ENCODE peak calls at places on chromosomes 4 and X, in four cellular contexts. One of them, this sample, is unnamed.

GRCh38 chrX:77622672-77623071 is 163.3 kb downstream of the ATRX start:
- DNase-seq in breast epithelium: no peak
- DNase-seq in left ventricle myocardium inferior: no peak
- DNase-seq in left lung: no peak
- DNase-seq in this sample: no peak

GRCh38 chr4:110869114-110869513 is 246.2 kb upstream of the PITX2 start:
- DNase-seq in breast epithelium: no peak
- DNase-seq in left ventricle myocardium inferior: no peak
- DNase-seq in left lung: no peak
- DNase-seq in this sample: no peak

GRCh38 chrX:155951237-155951789 is 46.2 kb upstream of the IL9R start:
- DNase-seq in breast epithelium: no peak
- DNase-seq in left ventricle myocardium inferior: no peak
- DNase-seq in left lung: no peak
- DNase-seq in this sample: no peak

GRCh38 chrX:68440940-68441339 is 7.6 kb upstream of the OPHN1 start:
- DNase-seq in breast epithelium: peak; percentile 57
- DNase-seq in left ventricle myocardium inferior: peak; percentile 56
- DNase-seq in left lung: no peak
- DNase-seq in this sample: peak; percentile 47

GRCh38 chrX:46791927-46792825 is 33.3 kb upstream of the SLC9A7 start:
- DNase-seq in breast epithelium: no peak
- DNase-seq in left ventricle myocardium inferior: no peak
- DNase-seq in left lung: no peak
- DNase-seq in this sample: peak; percentile 67

GRCh38 chr4:2700031-2700430 is 56.1 kb downstream of the TNIP2 start:
- DNase-seq in breast epithelium: no peak
- DNase-seq in left ventricle myocardium inferior: no peak
- DNase-seq in left lung: no peak
- DNase-seq in this sample: no peak

GRCh38 chrX:134625315-134625718 is 33.0 kb downstream of the PLAC1 start:
- DNase-seq in breast epithelium: no peak
- DNase-seq in left ventricle myocardium inferior: no peak
- DNase-seq in left lung: no peak
- DNase-seq in this sample: no peak

GRCh38 chrX:71493111-71493613 is 39.7 kb upstream of the OGT start:
- DNase-seq in breast epithelium: no peak
- DNase-seq in left ventricle myocardium inferior: no peak
- DNase-seq in left lung: no peak
- DNase-seq in this sample: no peak

GRCh38 chrX:68917799-68918198 is 89.0 kb downstream of the EFNB1 start:
- DNase-seq in breast epithelium: no peak
- DNase-seq in left ventricle myocardium inferior: no peak
- DNase-seq in left lung: no peak
- DNase-seq in this sample: no peak

GRCh38 chr4:128159967-128160366 is 98.9 kb downstream of the LARP1B start:
- DNase-seq in breast epithelium: no peak
- DNase-seq in left ventricle myocardium inferior: no peak
- DNase-seq in left lung: no peak
- DNase-seq in this sample: peak; percentile 30

GRCh38 chr4:23747131-23747752 is 142.6 kb downstream of the PPARGC1A start:
- DNase-seq in breast epithelium: no peak
- DNase-seq in left ventricle myocardium inferior: no peak
- DNase-seq in left lung: no peak
- DNase-seq in this sample: no peak

GRCh38 chrX:72107320-72107719 is 24.4 kb downstream of the RTL5 start:
- DNase-seq in breast epithelium: no peak
- DNase-seq in left ventricle myocardium inferior: no peak
- DNase-seq in left lung: no peak
- DNase-seq in this sample: no peak

GRCh38 chr4:156217236-156217635 is 263.6 kb upstream of the CTSO start:
- DNase-seq in breast epithelium: no peak
- DNase-seq in left ventricle myocardium inferior: no peak
- DNase-seq in left lung: no peak
- DNase-seq in this sample: no peak

GRCh38 chrX:105870465-105870864 is 48.1 kb downstream of the NRK start:
- DNase-seq in breast epithelium: no peak
- DNase-seq in left ventricle myocardium inferior: no peak
- DNase-seq in left lung: no peak
- DNase-seq in this sample: no peak

GRCh38 chr4:181863846-181864245 is 379.4 kb upstream of the TENM3 start:
- DNase-seq in breast epithelium: no peak
- DNase-seq in left ventricle myocardium inferior: no peak
- DNase-seq in left lung: no peak
- DNase-seq in this sample: no peak

GRCh38 chr4:184688447-184688846 is 38.9 kb downstream of the PRIMPOL start:
- DNase-seq in breast epithelium: no peak
- DNase-seq in left ventricle myocardium inferior: no peak
- DNase-seq in left lung: no peak
- DNase-seq in this sample: peak; percentile 72

GRCh38 chrX:43718956-43719355 is 62.9 kb downstream of the MAOA start:
- DNase-seq in breast epithelium: no peak
- DNase-seq in left ventricle myocardium inferior: no peak
- DNase-seq in left lung: no peak
- DNase-seq in this sample: no peak

GRCh38 chr4:24560770-24561415 is 23.5 kb downstream of the DHX15 start:
- DNase-seq in breast epithelium: no peak
- DNase-seq in left ventricle myocardium inferior: no peak
- DNase-seq in left lung: no peak
- DNase-seq in this sample: peak; percentile 38

GRCh38 chr4:176187610-176188009 is 7.8 kb downstream of the SPATA4 start:
- DNase-seq in breast epithelium: no peak
- DNase-seq in left ventricle myocardium inferior: no peak
- DNase-seq in left lung: no peak
- DNase-seq in this sample: no peak

GRCh38 chr4:109998867-109999303 is 86.2 kb downstream of the EGF start:
- DNase-seq in breast epithelium: no peak
- DNase-seq in left ventricle myocardium inferior: no peak
- DNase-seq in left lung: no peak
- DNase-seq in this sample: peak; percentile 66

GRCh38 chr4:122017296-122017695 is 65.4 kb upstream of the TRPC3 start:
- DNase-seq in breast epithelium: no peak
- DNase-seq in left ventricle myocardium inferior: no peak
- DNase-seq in left lung: no peak
- DNase-seq in this sample: no peak

GRCh38 chrX:47358387-47359065 is 11.9 kb upstream of the ZNF157 start:
- DNase-seq in breast epithelium: no peak
- DNase-seq in left ventricle myocardium inferior: no peak
- DNase-seq in left lung: no peak
- DNase-seq in this sample: no peak

GRCh38 chr4:56197387-56197786 is 189.9 kb downstream of the AASDH start:
- DNase-seq in breast epithelium: no peak
- DNase-seq in left ventricle myocardium inferior: no peak
- DNase-seq in left lung: no peak
- DNase-seq in this sample: no peak

GRCh38 chr4:137664055-137664405 is 131.7 kb upstream of the PCDH18 start:
- DNase-seq in breast epithelium: no peak
- DNase-seq in left ventricle myocardium inferior: no peak
- DNase-seq in left lung: no peak
- DNase-seq in this sample: peak; percentile 97
- H3K4me3 ChIP-seq in breast epithelium: no peak overlapping the region
- H3K4me3 ChIP-seq in left ventricle myocardium inferior: no peak overlapping the region
- H3K4me3 ChIP-seq in left lung: no peak overlapping the region
- H3K4me3 ChIP-seq in this sample: no peak overlapping the region

GRCh38 chr4:132683957-132684356 is 465.1 kb upstream of the PCDH10 start:
- DNase-seq in breast epithelium: no peak
- DNase-seq in left ventricle myocardium inferior: no peak
- DNase-seq in left lung: peak; percentile 10
- DNase-seq in this sample: no peak
- TF ChIP-seq CTCF in breast epithelium: no peak
- TF ChIP-seq CTCF in left ventricle myocardium inferior: no peak
- TF ChIP-seq CTCF in left lung: no peak
- TF ChIP-seq CTCF in this sample: no peak

GRCh38 chr4:151165205-151166000 is 66.0 kb downstream of the RPS3A start:
- DNase-seq in breast epithelium: no peak
- DNase-seq in left ventricle myocardium inferior: no peak
- DNase-seq in left lung: no peak
- DNase-seq in this sample: no peak

GRCh38 chr4:151169900-151170299 is 70.5 kb downstream of the RPS3A start:
- DNase-seq in breast epithelium: no peak
- DNase-seq in left ventricle myocardium inferior: no peak
- DNase-seq in left lung: no peak
- DNase-seq in this sample: no peak

GRCh38 chr4:151167561-151167960 is 68.1 kb downstream of the RPS3A start:
- DNase-seq in breast epithelium: no peak
- DNase-seq in left ventricle myocardium inferior: no peak
- DNase-seq in left lung: no peak
- DNase-seq in this sample: no peak

GRCh38 chr4:151166662-151167061 is 67.2 kb downstream of the RPS3A start:
- DNase-seq in breast epithelium: no peak
- DNase-seq in left ventricle myocardium inferior: no peak
- DNase-seq in left lung: no peak
- DNase-seq in this sample: no peak

DNA sequence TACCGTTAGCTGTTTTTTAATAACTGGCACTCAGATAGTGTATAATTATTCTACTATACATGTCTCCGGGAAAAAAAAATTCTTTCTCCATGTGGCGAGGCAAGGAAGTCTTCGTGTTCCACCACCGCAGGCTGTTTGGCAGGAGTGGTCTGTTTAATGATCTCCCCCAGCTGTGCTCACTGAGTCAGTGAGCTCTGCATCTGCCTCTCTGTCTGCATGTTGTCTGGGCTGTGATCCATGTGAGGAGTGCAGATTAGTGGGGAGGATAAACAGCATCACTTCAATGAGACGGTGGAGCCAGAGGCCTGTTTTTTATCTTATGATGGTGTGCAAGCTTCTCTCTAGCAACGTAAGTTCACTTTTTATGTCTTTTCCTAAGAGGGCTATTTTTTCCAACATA is 69.8 kb downstream of the RPS3A start:
- DNase-seq in breast epithelium: no peak
- DNase-seq in left ventricle myocardium inferior: peak; percentile 75
- DNase-seq in left lung: no peak
- DNase-seq in this sample: peak; percentile 91
- H3K4me3 ChIP-seq in breast epithelium: no peak overlapping the region
- H3K4me3 ChIP-seq in left ventricle myocardium inferior: no peak overlapping the region
- H3K4me3 ChIP-seq in left lung: no peak overlapping the region
- H3K4me3 ChIP-seq in this sample: no peak overlapping the region

GRCh38 chr4:85965529-85965928 is 394.3 kb downstream of the MAPK10 start:
- DNase-seq in breast epithelium: no peak
- DNase-seq in left ventricle myocardium inferior: no peak
- DNase-seq in left lung: no peak
- DNase-seq in this sample: no peak

GRCh38 chr4:85966308-85966882 is 393.5 kb downstream of the MAPK10 start:
- DNase-seq in breast epithelium: no peak
- DNase-seq in left ventricle myocardium inferior: no peak
- DNase-seq in left lung: no peak
- DNase-seq in this sample: no peak

GRCh38 chr4:85963231-85963630 is 396.6 kb downstream of the MAPK10 start:
- DNase-seq in breast epithelium: no peak
- DNase-seq in left ventricle myocardium inferior: no peak
- DNase-seq in left lung: no peak
- DNase-seq in this sample: no peak

GRCh38 chr4:85961887-85962286 is 398.0 kb downstream of the MAPK10 start:
- DNase-seq in breast epithelium: no peak
- DNase-seq in left ventricle myocardium inferior: no peak
- DNase-seq in left lung: no peak
- DNase-seq in this sample: no peak

DNA sequence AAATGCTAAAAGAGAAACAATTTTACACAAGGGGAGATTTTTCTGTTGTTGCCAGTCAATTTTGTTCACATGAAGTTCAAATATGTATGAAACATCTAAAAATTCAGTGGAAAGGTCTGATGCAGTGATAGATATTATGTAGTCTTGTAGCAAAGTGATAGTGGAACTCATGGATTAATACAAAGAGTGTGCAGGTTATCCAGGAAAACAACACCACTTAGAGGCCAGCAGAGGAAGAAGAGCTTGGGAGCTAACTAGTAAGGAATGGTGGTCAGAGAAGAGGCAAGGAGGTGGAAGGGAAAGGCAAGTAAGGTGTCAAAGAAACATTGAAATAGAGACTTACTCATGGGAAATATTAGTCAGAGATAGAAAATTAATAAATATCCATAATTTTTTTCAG is 395.6 kb downstream of the MAPK10 start:
- DNase-seq in breast epithelium: no peak
- DNase-seq in left ventricle myocardium inferior: no peak
- DNase-seq in left lung: no peak
- DNase-seq in this sample: no peak
- TF ChIP-seq CTCF in breast epithelium: no peak
- TF ChIP-seq CTCF in left ventricle myocardium inferior: peak; percentile 31
- TF ChIP-seq CTCF in left lung: no peak
- TF ChIP-seq CTCF in this sample: no peak

GRCh38 chr4:33566649-33567048 is 2677.7 kb downstream of the ARAP2 start:
- DNase-seq in breast epithelium: no peak
- DNase-seq in left ventricle myocardium inferior: no peak
- DNase-seq in left lung: no peak
- DNase-seq in this sample: no peak
- H3K4me3 ChIP-seq in breast epithelium: no peak overlapping the region
- H3K4me3 ChIP-seq in left ventricle myocardium inferior: no peak overlapping the region
- H3K4me3 ChIP-seq in left lung: no peak overlapping the region
- H3K4me3 ChIP-seq in this sample: no peak overlapping the region

GRCh38 chrX:109886122-109886761 is 116.7 kb upstream of the TMEM164 start:
- DNase-seq in breast epithelium: no peak
- DNase-seq in left ventricle myocardium inferior: peak; percentile 15
- DNase-seq in left lung: no peak
- DNase-seq in this sample: no peak

GRCh38 chrX:109890910-109891502 is 111.9 kb upstream of the TMEM164 start:
- DNase-seq in breast epithelium: no peak
- DNase-seq in left ventricle myocardium inferior: peak; percentile 15
- DNase-seq in left lung: peak; percentile 59
- DNase-seq in this sample: no peak

GRCh38 chrX:109890300-109890699 is 112.6 kb upstream of the TMEM164 start:
- DNase-seq in breast epithelium: no peak
- DNase-seq in left ventricle myocardium inferior: no peak
- DNase-seq in left lung: no peak
- DNase-seq in this sample: no peak

DNA sequence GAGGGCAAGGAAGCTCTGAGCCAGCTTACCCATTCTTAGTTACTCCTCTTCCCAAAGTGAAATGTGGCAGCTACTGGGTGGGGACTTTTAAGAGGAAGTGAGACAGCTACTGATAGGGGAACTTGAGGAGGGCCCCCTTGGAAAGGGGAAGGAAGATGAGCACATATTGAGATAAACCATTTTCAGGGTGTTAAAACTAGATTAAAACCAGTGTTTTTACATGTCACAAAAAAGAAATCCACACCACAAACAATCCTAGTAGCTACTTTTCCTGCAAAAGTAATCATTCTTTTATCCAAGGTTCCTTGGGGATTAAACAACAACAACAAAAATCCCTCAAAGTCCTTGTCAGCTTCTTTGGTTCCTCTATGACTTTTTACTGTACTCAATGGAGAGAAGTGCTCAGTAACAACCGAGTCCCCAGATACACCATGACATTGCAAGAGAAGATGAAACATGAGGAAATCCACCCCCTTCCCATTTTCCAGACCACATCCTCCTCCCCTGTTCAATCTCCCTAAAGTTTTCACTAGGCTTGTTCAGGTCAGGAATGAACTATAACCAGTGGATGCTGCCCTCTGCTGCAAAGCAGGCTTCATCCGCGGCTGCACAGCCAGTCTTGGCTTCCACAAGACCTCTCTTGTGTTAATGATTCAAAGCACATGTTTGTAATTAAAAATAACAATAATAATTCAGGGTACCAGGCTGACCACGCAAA is 113.5 kb upstream of the TMEM164 start:
- DNase-seq in breast epithelium: no peak
- DNase-seq in left ventricle myocardium inferior: no peak
- DNase-seq in left lung: no peak
- DNase-seq in this sample: no peak
- TF ChIP-seq CTCF in breast epithelium: no peak
- TF ChIP-seq CTCF in left ventricle myocardium inferior: no peak
- TF ChIP-seq CTCF in left lung: no peak
- TF ChIP-seq CTCF in this sample: no peak

This sample was measured in HFF-Myc.